ENCODE peak calls at places on chromosomes 4 and X, in eight cellular contexts. N is mammary epithelial cell, T is stomach, H is Calu3, B is heart left ventricle, W is pancreas, L is astrocyte of the spinal cord, Z is MM.1S. X is an unnamed sample.

GRCh38 chr4:2604614-2605013 is 68.2 kb downstream of the FAM193A start:
- DNase-seq in N (no peak), T (no peak), H (no peak), B (no peak), W (no peak), L (no peak), Z (no peak), X (no peak)

GRCh38 chr4:88791274-88791673 is 93.6 kb upstream of the NAP1L5 start:
- DNase-seq in N (peak), T (no peak), H (no peak), B (no peak), W (no peak), L (peak), Z (peak), X (peak)

GRCh38 chr4:139300431-139301142 is 718 bp upstream of the NAA15 start:
- DNase-seq in N (peak), T (no peak), H (peak), B (no peak), W (no peak), L (peak), Z (no peak), X (peak)

GRCh38 chr4:130576218-130576617 is 1480.3 kb downstream of the C4orf33 start:
- DNase-seq in N (no peak), T (no peak), H (no peak), B (no peak), W (no peak), L (no peak), Z (no peak), X (no peak)

GRCh38 chrX:68490644-68491043 is 8.2 kb upstream of the YIPF6 start:
- DNase-seq in N (peak), T (no peak), H (peak), B (no peak), W (no peak), L (peak), Z (no peak), X (peak)

GRCh38 chr4:163109967-163110366 is 56.7 kb downstream of the NAF1 start:
- DNase-seq in N (no peak), T (no peak), H (no peak), B (no peak), W (no peak), L (no peak), Z (peak), X (no peak)

GRCh38 chr4:17726911-17727310 is 54.5 kb downstream of the FAM184B start:
- DNase-seq in N (peak), T (no peak), H (no peak), B (no peak), W (no peak), L (no peak), Z (no peak), X (peak)

GRCh38 chrX:48854898-48855297 is 19.5 kb upstream of the PCSK1N start:
- DNase-seq in N (peak), T (no peak), H (peak), B (no peak), W (no peak), L (no peak), Z (no peak), X (no peak)

GRCh38 chr4:105280338-105280809 is 133.7 kb downstream of the TET2 start:
- DNase-seq in N (peak), T (no peak), H (no peak), B (no peak), W (no peak), L (peak), Z (no peak), X (peak)

GRCh38 chrX:136910565-136911040 is 30.1 kb upstream of the RBMX start:
- DNase-seq in N (no peak), T (no peak), H (no peak), B (no peak), W (no peak), L (peak), Z (no peak), X (peak)

GRCh38 chr4:137432431-137432830 is 99.9 kb downstream of the PCDH18 start:
- DNase-seq in N (no peak), T (no peak), H (no peak), B (no peak), W (no peak), L (peak), Z (no peak), X (no peak)

GRCh38 chr4:150004481-150004880 is 73.8 kb upstream of the DCLK2 start:
- DNase-seq in N (no peak), T (no peak), H (no peak), B (no peak), W (no peak), L (peak), Z (no peak), X (peak)

GRCh38 chrX:124212622-124213021 is 119.8 kb upstream of the TEX13D start:
- DNase-seq in N (peak), T (no peak), H (no peak), B (no peak), W (no peak), L (no peak), Z (peak), X (no peak)

GRCh38 chrX:24153175-24153795 is 3.8 kb downstream of the ZFX start:
- DNase-seq in N (peak), T (no peak), H (no peak), B (no peak), W (no peak), L (no peak), Z (no peak), X (no peak)

GRCh38 chr4:52107745-52108144 is 56.6 kb downstream of the SPATA18 start:
- DNase-seq in N (no peak), T (no peak), H (no peak), B (no peak), W (no peak), L (no peak), Z (no peak), X (no peak)

GRCh38 chrX:135543924-135544323 is 23.5 kb downstream of the INTS6L start:
- DNase-seq in N (no peak), T (no peak), H (no peak), B (no peak), W (no peak), L (no peak), Z (no peak), X (no peak)

GRCh38 chr4:143986173-143986572 is 33.0 kb downstream of the GYPB start:
- DNase-seq in N (no peak), T (no peak), H (no peak), B (no peak), W (no peak), L (no peak), Z (no peak), X (no peak)

DNA sequence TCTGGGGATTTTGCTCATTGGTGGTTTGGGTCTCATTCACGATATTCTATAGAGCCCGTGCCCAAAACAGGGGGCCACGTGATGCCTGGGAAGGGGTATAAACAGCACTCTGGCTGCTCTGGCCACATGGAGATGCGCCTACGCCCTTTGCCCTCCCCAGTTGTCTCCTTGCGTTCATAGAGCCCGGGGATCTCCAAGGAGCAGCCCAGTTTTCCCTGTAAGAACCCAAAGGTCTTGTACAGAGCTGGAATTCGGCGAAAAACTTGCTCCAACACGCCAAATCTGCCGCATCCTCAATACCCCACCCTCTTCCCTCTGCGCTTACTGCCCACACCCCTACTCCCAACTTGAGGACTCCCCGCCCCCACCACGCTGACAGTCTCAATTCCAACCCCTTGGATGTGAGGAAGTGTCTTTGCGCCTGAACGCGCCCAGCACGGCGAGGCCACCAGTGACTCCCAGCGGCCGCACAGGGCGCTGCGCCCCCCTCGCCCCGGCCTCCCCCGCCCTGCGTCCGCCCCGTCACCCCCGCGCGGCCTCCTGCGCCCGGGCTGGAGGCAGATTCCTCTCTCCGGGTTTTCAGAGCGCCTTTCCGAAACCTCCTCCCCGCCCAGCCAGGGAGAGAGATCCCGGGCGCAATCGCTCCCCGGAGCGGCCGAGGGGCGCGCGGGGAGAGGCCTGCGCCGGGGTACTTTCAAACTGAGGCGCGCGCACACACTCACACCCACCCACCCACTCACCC is at the start of gene NHS:
- DNase-seq in N (peak), T (peak), H (peak), B (peak), W (peak), L (peak), Z (no peak), X (peak)
- TF ChIP-seq CTCF in N (no peak), T (no peak), H (peak), B (peak), W (no peak), L (peak), Z (no peak), X (peak)

DNA sequence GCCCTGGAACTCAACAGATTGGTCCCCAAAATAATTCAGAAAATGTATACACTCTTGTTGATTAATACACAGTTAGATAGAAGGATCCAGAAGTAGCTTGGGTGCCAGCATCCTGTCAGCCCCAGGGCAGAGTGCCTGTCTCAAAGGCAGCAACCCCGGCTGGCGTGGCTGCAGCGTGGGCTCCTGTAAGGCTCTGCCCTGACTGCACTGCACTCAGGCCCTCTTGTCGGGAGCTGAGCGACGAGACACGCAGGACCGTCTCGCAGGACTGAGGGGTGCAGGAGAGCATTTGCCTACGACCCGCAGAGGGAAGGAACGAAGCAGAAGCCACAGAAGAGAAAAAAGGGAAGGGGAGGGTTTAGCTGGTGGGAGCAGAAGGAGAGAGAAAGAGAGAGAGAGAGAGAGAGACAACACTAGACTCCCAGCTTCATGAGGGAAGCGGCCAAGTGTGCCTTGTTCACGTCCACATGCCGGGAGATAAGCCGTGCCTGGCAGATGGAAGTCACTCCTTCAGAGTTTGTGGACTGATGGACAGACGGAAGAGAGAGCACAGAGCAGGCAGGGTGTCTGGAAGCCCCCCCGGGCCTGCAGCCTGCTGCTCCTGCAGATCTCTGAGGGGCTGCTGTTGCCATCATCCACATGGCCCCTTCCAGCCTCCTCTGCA is 38.7 kb upstream of the HELT start:
- DNase-seq in N (no peak), T (no peak), H (no peak), B (peak), W (no peak), L (no peak), Z (no peak), X (no peak)
- TF ChIP-seq CTCF in N (no peak), T (no peak), H (no peak), B (no peak), W (no peak), L (no peak), Z (no peak), X (no peak)

GRCh38 chrX:41457618-41458192 is 10.6 kb downstream of the NYX start:
- DNase-seq in N (no peak), T (no peak), H (no peak), B (no peak), W (no peak), L (no peak), Z (peak), X (no peak)
- TF ChIP-seq CTCF in N (peak), T (no peak), H (no peak), B (no peak), W (no peak), L (peak), Z (peak), X (peak)

GRCh38 chr4:25427871-25428270 is 50.8 kb downstream of the ANAPC4 start:
- DNase-seq in N (no peak), T (no peak), H (no peak), B (no peak), W (no peak), L (no peak), Z (no peak), X (no peak)
- TF ChIP-seq CTCF in N (no peak), T (no peak), H (no peak), B (no peak), W (no peak), L (no peak), Z (no peak), X (no peak)